ENCODE peak calls at places on chromosome 12, in five cellular contexts. One of them, this sample, is unnamed.

GRCh38 chr12:110540048-110540447 is 37.9 kb downstream of the RAD9B start:
- DNase-seq in fibroblast of pulmonary artery: no peak
- DNase-seq in OCI-LY7: no peak
- DNase-seq in CD8-positive, alpha-beta T cell: no peak
- DNase-seq in astrocyte of the spinal cord: no peak
- DNase-seq in this sample: no peak

GRCh38 chr12:64222011-64222765 is at the start of gene KICS2:
- DNase-seq in astrocyte of the spinal cord: peak
- DNase-seq in CD8-positive, alpha-beta T cell: peak
- DNase-seq in OCI-LY7: peak
- DNase-seq in fibroblast of pulmonary artery: peak
- DNase-seq in this sample: peak

GRCh38 chr12:50110762-50111416 is 1.1 kb upstream of the COX14 start:
- DNase-seq in astrocyte of the spinal cord: no peak
- DNase-seq in OCI-LY7: peak
- DNase-seq in fibroblast of pulmonary artery: no peak
- DNase-seq in CD8-positive, alpha-beta T cell: peak
- DNase-seq in this sample: peak

GRCh38 chr12:85656561-85656960 is 179.6 kb downstream of the RASSF9 start:
- DNase-seq in OCI-LY7: no peak
- DNase-seq in astrocyte of the spinal cord: no peak
- DNase-seq in CD8-positive, alpha-beta T cell: no peak
- DNase-seq in fibroblast of pulmonary artery: no peak
- DNase-seq in this sample: no peak

GRCh38 chr12:90393089-90393488 is 561.9 kb downstream of the CCER1 start:
- DNase-seq in OCI-LY7: no peak
- DNase-seq in CD8-positive, alpha-beta T cell: no peak
- DNase-seq in astrocyte of the spinal cord: no peak
- DNase-seq in fibroblast of pulmonary artery: no peak
- DNase-seq in this sample: no peak

GRCh38 chr12:129102233-129102632 is 249.0 kb downstream of the GLT1D1 start:
- DNase-seq in CD8-positive, alpha-beta T cell: no peak
- DNase-seq in OCI-LY7: no peak
- DNase-seq in fibroblast of pulmonary artery: no peak
- DNase-seq in astrocyte of the spinal cord: no peak
- DNase-seq in this sample: no peak

GRCh38 chr12:2282321-2282720 is 229.5 kb downstream of the CACNA1C start:
- DNase-seq in fibroblast of pulmonary artery: no peak
- DNase-seq in OCI-LY7: no peak
- DNase-seq in CD8-positive, alpha-beta T cell: no peak
- DNase-seq in astrocyte of the spinal cord: no peak
- DNase-seq in this sample: no peak

GRCh38 chr12:12365442-12365802 is 8.5 kb downstream of the BORCS5 start:
- DNase-seq in CD8-positive, alpha-beta T cell: no peak
- DNase-seq in astrocyte of the spinal cord: no peak
- DNase-seq in OCI-LY7: no peak
- DNase-seq in fibroblast of pulmonary artery: no peak
- DNase-seq in this sample: no peak

GRCh38 chr12:5176058-5176457 is 132.4 kb downstream of the KCNA5 start:
- DNase-seq in fibroblast of pulmonary artery: no peak
- DNase-seq in CD8-positive, alpha-beta T cell: no peak
- DNase-seq in OCI-LY7: no peak
- DNase-seq in astrocyte of the spinal cord: no peak
- DNase-seq in this sample: no peak

GRCh38 chr12:117202556-117202955 is 12.3 kb upstream of the FBXO21 start:
- DNase-seq in fibroblast of pulmonary artery: no peak
- DNase-seq in OCI-LY7: no peak
- DNase-seq in CD8-positive, alpha-beta T cell: no peak
- DNase-seq in astrocyte of the spinal cord: no peak
- DNase-seq in this sample: no peak

GRCh38 chr12:90262261-90262660 is 553.6 kb upstream of the ATP2B1 start:
- DNase-seq in CD8-positive, alpha-beta T cell: no peak
- DNase-seq in fibroblast of pulmonary artery: no peak
- DNase-seq in astrocyte of the spinal cord: peak
- DNase-seq in OCI-LY7: no peak
- DNase-seq in this sample: no peak

GRCh38 chr12:47449797-47450196 is 256.0 kb downstream of the RPAP3 start:
- DNase-seq in fibroblast of pulmonary artery: no peak
- DNase-seq in CD8-positive, alpha-beta T cell: no peak
- DNase-seq in astrocyte of the spinal cord: no peak
- DNase-seq in OCI-LY7: no peak
- DNase-seq in this sample: peak

GRCh38 chr12:89225808-89226368 is 126.4 kb downstream of the DUSP6 start:
- DNase-seq in astrocyte of the spinal cord: peak
- DNase-seq in OCI-LY7: no peak
- DNase-seq in CD8-positive, alpha-beta T cell: no peak
- DNase-seq in fibroblast of pulmonary artery: peak
- DNase-seq in this sample: peak

GRCh38 chr12:11545438-11546330 is 103.8 kb upstream of the ETV6 start:
- DNase-seq in OCI-LY7: peak
- DNase-seq in fibroblast of pulmonary artery: peak
- DNase-seq in CD8-positive, alpha-beta T cell: peak
- DNase-seq in astrocyte of the spinal cord: no peak
- DNase-seq in this sample: peak

GRCh38 chr12:56565510-56566101 is 44.0 kb downstream of the RBMS2 start:
- DNase-seq in OCI-LY7: peak
- DNase-seq in fibroblast of pulmonary artery: peak
- DNase-seq in astrocyte of the spinal cord: peak
- DNase-seq in CD8-positive, alpha-beta T cell: peak
- DNase-seq in this sample: peak

GRCh38 chr12:106064622-106065021 is 74.1 kb downstream of the NUAK1 start:
- DNase-seq in OCI-LY7: no peak
- DNase-seq in astrocyte of the spinal cord: no peak
- DNase-seq in fibroblast of pulmonary artery: no peak
- DNase-seq in CD8-positive, alpha-beta T cell: no peak
- DNase-seq in this sample: no peak

GRCh38 chr12:39145175-39145999 is 240.0 kb upstream of the CPNE8 start:
- DNase-seq in astrocyte of the spinal cord: peak
- DNase-seq in fibroblast of pulmonary artery: peak
- DNase-seq in CD8-positive, alpha-beta T cell: no peak
- DNase-seq in OCI-LY7: no peak
- DNase-seq in this sample: no peak

GRCh38 chr12:121787063-121787774 is 6.3 kb downstream of the RHOF start:
- DNase-seq in fibroblast of pulmonary artery: no peak
- DNase-seq in CD8-positive, alpha-beta T cell: peak
- DNase-seq in OCI-LY7: no peak
- DNase-seq in astrocyte of the spinal cord: no peak
- DNase-seq in this sample: peak

GRCh38 chr12:66648336-66648735 is 30.5 kb downstream of the GRIP1 start:
- DNase-seq in astrocyte of the spinal cord: peak
- DNase-seq in fibroblast of pulmonary artery: no peak
- DNase-seq in CD8-positive, alpha-beta T cell: no peak
- DNase-seq in OCI-LY7: no peak
- DNase-seq in this sample: no peak

GRCh38 chr12:104708891-104709290 is 249.2 kb downstream of the SLC41A2 start:
- DNase-seq in CD8-positive, alpha-beta T cell: no peak
- DNase-seq in OCI-LY7: no peak
- DNase-seq in astrocyte of the spinal cord: no peak
- DNase-seq in fibroblast of pulmonary artery: no peak
- DNase-seq in this sample: no peak

GRCh38 chr12:47415054-47415453 is 290.8 kb downstream of the RPAP3 start:
- DNase-seq in fibroblast of pulmonary artery: no peak
- DNase-seq in OCI-LY7: no peak
- DNase-seq in CD8-positive, alpha-beta T cell: no peak
- DNase-seq in astrocyte of the spinal cord: no peak
- DNase-seq in this sample: no peak

GRCh38 chr12:1104088-1104800 is 113.2 kb downstream of the ERC1 start:
- DNase-seq in fibroblast of pulmonary artery: no peak
- DNase-seq in astrocyte of the spinal cord: no peak
- DNase-seq in OCI-LY7: peak
- DNase-seq in CD8-positive, alpha-beta T cell: no peak
- DNase-seq in this sample: no peak

GRCh38 chr12:65229441-65229840 is 49.0 kb upstream of the MSRB3 start:
- DNase-seq in fibroblast of pulmonary artery: peak
- DNase-seq in CD8-positive, alpha-beta T cell: no peak
- DNase-seq in OCI-LY7: no peak
- DNase-seq in astrocyte of the spinal cord: peak
- DNase-seq in this sample: no peak

GRCh38 chr12:62272936-62273552 is 12.8 kb downstream of the USP15 start:
- DNase-seq in astrocyte of the spinal cord: no peak
- DNase-seq in CD8-positive, alpha-beta T cell: no peak
- DNase-seq in fibroblast of pulmonary artery: no peak
- DNase-seq in OCI-LY7: no peak
- DNase-seq in this sample: no peak

GRCh38 chr12:42705863-42706262 is 116.3 kb upstream of the PRICKLE1 start:
- DNase-seq in CD8-positive, alpha-beta T cell: no peak
- DNase-seq in OCI-LY7: no peak
- DNase-seq in fibroblast of pulmonary artery: peak
- DNase-seq in astrocyte of the spinal cord: peak
- DNase-seq in this sample: no peak

GRCh38 chr12:40146800-40147797 is 41.2 kb upstream of the SLC2A13 start:
- DNase-seq in astrocyte of the spinal cord: no peak
- DNase-seq in OCI-LY7: no peak
- DNase-seq in fibroblast of pulmonary artery: no peak
- DNase-seq in CD8-positive, alpha-beta T cell: no peak
- DNase-seq in this sample: no peak

GRCh38 chr12:81296556-81297305 is 218.9 kb downstream of the ACSS3 start:
- DNase-seq in CD8-positive, alpha-beta T cell: no peak
- DNase-seq in OCI-LY7: no peak
- DNase-seq in astrocyte of the spinal cord: peak
- DNase-seq in fibroblast of pulmonary artery: peak
- DNase-seq in this sample: no peak

GRCh38 chr12:29255061-29255460 is 106.0 kb downstream of the FAR2 start:
- DNase-seq in astrocyte of the spinal cord: no peak
- DNase-seq in fibroblast of pulmonary artery: no peak
- DNase-seq in OCI-LY7: no peak
- DNase-seq in CD8-positive, alpha-beta T cell: no peak
- DNase-seq in this sample: no peak

GRCh38 chr12:42716521-42716920 is 127.0 kb upstream of the PRICKLE1 start:
- DNase-seq in CD8-positive, alpha-beta T cell: no peak
- DNase-seq in astrocyte of the spinal cord: peak
- DNase-seq in fibroblast of pulmonary artery: peak
- DNase-seq in OCI-LY7: no peak
- DNase-seq in this sample: no peak

GRCh38 chr12:100391856-100392255 is 35.0 kb downstream of the SLC17A8 start:
- DNase-seq in astrocyte of the spinal cord: no peak
- DNase-seq in fibroblast of pulmonary artery: no peak
- DNase-seq in OCI-LY7: no peak
- DNase-seq in CD8-positive, alpha-beta T cell: no peak
- DNase-seq in this sample: no peak

GRCh38 chr12:20320552-20320951 is 47.8 kb upstream of the PDE3A start:
- DNase-seq in OCI-LY7: no peak
- DNase-seq in astrocyte of the spinal cord: no peak
- DNase-seq in CD8-positive, alpha-beta T cell: no peak
- DNase-seq in fibroblast of pulmonary artery: no peak
- DNase-seq in this sample: no peak
- H3K4me3 ChIP-seq in OCI-LY7: no peak
- H3K4me3 ChIP-seq in astrocyte of the spinal cord: no peak
- H3K4me3 ChIP-seq in CD8-positive, alpha-beta T cell: no peak
- H3K4me3 ChIP-seq in fibroblast of pulmonary artery: no peak
- H3K4me3 ChIP-seq in this sample: no peak

GRCh38 chr12:24415934-24416333 is 466.5 kb upstream of the SOX5 start:
- DNase-seq in CD8-positive, alpha-beta T cell: no peak
- DNase-seq in fibroblast of pulmonary artery: no peak
- DNase-seq in astrocyte of the spinal cord: no peak
- DNase-seq in OCI-LY7: no peak
- DNase-seq in this sample: no peak
- TF ChIP-seq CTCF in CD8-positive, alpha-beta T cell: no peak
- TF ChIP-seq CTCF in fibroblast of pulmonary artery: no peak
- TF ChIP-seq CTCF in astrocyte of the spinal cord: no peak
- TF ChIP-seq CTCF in OCI-LY7: no peak
- TF ChIP-seq CTCF in this sample: no peak

GRCh38 chr12:9867531-9867930 is 1.6 kb downstream of the CLEC2B start:
- DNase-seq in CD8-positive, alpha-beta T cell: no peak
- DNase-seq in astrocyte of the spinal cord: no peak
- DNase-seq in OCI-LY7: no peak
- DNase-seq in fibroblast of pulmonary artery: no peak
- DNase-seq in this sample: no peak
- H3K4me3 ChIP-seq in CD8-positive, alpha-beta T cell: peak
- H3K4me3 ChIP-seq in astrocyte of the spinal cord: no peak
- H3K4me3 ChIP-seq in OCI-LY7: peak
- H3K4me3 ChIP-seq in fibroblast of pulmonary artery: peak
- H3K4me3 ChIP-seq in this sample: peak

GRCh38 chr12:48973531-48973930 is 2.0 kb upstream of the WNT10B start:
- DNase-seq in OCI-LY7: no peak
- DNase-seq in CD8-positive, alpha-beta T cell: no peak
- DNase-seq in fibroblast of pulmonary artery: no peak
- DNase-seq in astrocyte of the spinal cord: no peak
- DNase-seq in this sample: no peak

GRCh38 chr12:48973992-48974673 is 2.6 kb upstream of the WNT10B start:
- DNase-seq in CD8-positive, alpha-beta T cell: peak
- DNase-seq in OCI-LY7: no peak
- DNase-seq in astrocyte of the spinal cord: peak
- DNase-seq in fibroblast of pulmonary artery: peak
- DNase-seq in this sample: no peak

GRCh38 chr12:48973084-48973483 is 1.5 kb upstream of the WNT10B start:
- DNase-seq in astrocyte of the spinal cord: no peak
- DNase-seq in CD8-positive, alpha-beta T cell: no peak
- DNase-seq in OCI-LY7: no peak
- DNase-seq in fibroblast of pulmonary artery: no peak
- DNase-seq in this sample: no peak

GRCh38 chr12:48970702-48971334 is 717 bp downstream of the WNT10B start:
- DNase-seq in OCI-LY7: no peak
- DNase-seq in CD8-positive, alpha-beta T cell: no peak
- DNase-seq in fibroblast of pulmonary artery: no peak
- DNase-seq in astrocyte of the spinal cord: no peak
- DNase-seq in this sample: no peak

GRCh38 chr12:48972213-48973021 is 882 bp upstream of the WNT10B start:
- DNase-seq in CD8-positive, alpha-beta T cell: peak
- DNase-seq in astrocyte of the spinal cord: no peak
- DNase-seq in fibroblast of pulmonary artery: no peak
- DNase-seq in OCI-LY7: no peak
- DNase-seq in this sample: no peak
- TF ChIP-seq CTCF in CD8-positive, alpha-beta T cell: no peak
- TF ChIP-seq CTCF in astrocyte of the spinal cord: peak
- TF ChIP-seq CTCF in fibroblast of pulmonary artery: no peak
- TF ChIP-seq CTCF in OCI-LY7: no peak
- TF ChIP-seq CTCF in this sample: peak